ENCODE peak calls at places on chromosomes 12 and 14, in six cellular contexts. U is neural crest cell, H is cardiac fibroblast, B is GM20000, E is colonic mucosa, J is WERI-Rb-1. W is an unnamed sample.

GRCh38 chr14:89908712-89909450 is 45.6 kb downstream of the EFCAB11 start:
- DNase-seq in U (no peak), H (no peak), E (no peak), J (no peak), B (no peak), W (no peak)

GRCh38 chr12:27828196-27828595 is 48.2 kb upstream of the MANSC4 start:
- DNase-seq in E (no peak), U (no peak), B (no peak), H (peak), J (no peak), W (no peak)

GRCh38 chr14:105853907-105854599 is 327.7 kb downstream of the TMEM121 start:
- DNase-seq in U (no peak), H (no peak), E (peak), B (no peak), J (no peak), W (no peak)

GRCh38 chr12:97984951-97985350 is 522.3 kb downstream of the RMST start:
- DNase-seq in U (no peak), H (no peak), E (no peak), J (no peak), B (no peak), W (no peak)

GRCh38 chr12:112190626-112191025 is 65.3 kb downstream of the TRAFD1 start:
- DNase-seq in J (no peak), U (no peak), E (peak), B (no peak), H (no peak), W (no peak)

GRCh38 chr14:101862177-101862576 is 100.7 kb downstream of the PPP2R5C start:
- DNase-seq in H (peak), E (no peak), J (no peak), U (no peak), B (no peak), W (no peak)

GRCh38 chr12:94644622-94645021 is 5.7 kb downstream of the TMCC3 start:
- DNase-seq in U (no peak), J (no peak), E (no peak), B (no peak), H (peak), W (no peak)

GRCh38 chr14:22814945-22815713 is at the start of gene SLC7A7:
- DNase-seq in B (no peak), E (peak), J (no peak), U (no peak), H (peak), W (peak)

GRCh38 chr12:15152456-15152855 is 68.8 kb downstream of the RERG start:
- DNase-seq in H (peak), B (no peak), J (no peak), U (no peak), E (no peak), W (no peak)

GRCh38 chr14:31435276-31435675 is 14.9 kb upstream of the HEATR5A start:
- DNase-seq in J (no peak), H (peak), E (no peak), B (no peak), U (no peak), W (no peak)

GRCh38 chr14:92651793-92652382 is 96.5 kb downstream of the LGMN start:
- DNase-seq in U (no peak), J (no peak), B (peak), H (no peak), E (peak), W (no peak)

GRCh38 chr12:104680070-104680469 is 223.3 kb downstream of the CHST11 start:
- DNase-seq in B (peak), J (peak), U (no peak), E (no peak), H (peak), W (no peak)

GRCh38 chr12:8699714-8700113 is 1.9 kb downstream of the RIMKLB start:
- DNase-seq in J (peak), B (no peak), H (no peak), E (no peak), U (no peak), W (no peak)

GRCh38 chr14:92997343-92998061 is 74.6 kb downstream of the CHGA start:
- DNase-seq in H (no peak), U (no peak), B (no peak), J (no peak), E (no peak), W (no peak)

GRCh38 chr14:37977481-37977880 is 230.2 kb upstream of the SSTR1 start:
- DNase-seq in J (no peak), H (no peak), U (no peak), E (no peak), B (no peak), W (no peak)

GRCh38 chr12:102314821-102315220 is 117.2 kb upstream of the PMCH start:
- DNase-seq in B (no peak), J (no peak), H (no peak), U (no peak), E (no peak), W (no peak)

GRCh38 chr12:2641209-2641608 is 153.6 kb upstream of the FKBP4 start:
- DNase-seq in H (peak), E (no peak), U (peak), J (peak), B (no peak), W (peak)

GRCh38 chr14:50007123-50007903 is 109.1 kb downstream of the VCPKMT start:
- DNase-seq in B (no peak), J (no peak), H (no peak), E (peak), U (no peak), W (no peak)

GRCh38 chr12:2395352-2395977 is 342.7 kb downstream of the CACNA1C start:
- DNase-seq in B (peak), H (peak), E (peak), U (peak), J (peak), W (peak)

GRCh38 chr12:65689508-65689907 is 134.8 kb upstream of the HMGA2 start:
- DNase-seq in J (no peak), E (no peak), U (no peak), H (no peak), B (no peak), W (no peak)

GRCh38 chr14:56580317-56580711 is 716 bp downstream of the TMEM260 start:
- DNase-seq in H (no peak), J (no peak), E (no peak), B (no peak), U (no peak), W (no peak)

GRCh38 chr14:79540394-79540793 is 670.9 kb downstream of the DIO2 start:
- DNase-seq in E (no peak), J (no peak), U (no peak), B (no peak), H (no peak), W (no peak)

GRCh38 chr14:97604731-97605130 is 807.5 kb downstream of the VRK1 start:
- DNase-seq in E (no peak), B (no peak), U (no peak), H (no peak), J (no peak), W (no peak)

GRCh38 chr12:92107621-92108131 is 38.0 kb downstream of the BTG1 start:
- DNase-seq in J (peak), H (no peak), B (no peak), U (peak), E (no peak), W (peak)

GRCh38 chr14:95389471-95390011 is 69.8 kb upstream of the CLMN start:
- DNase-seq in E (no peak), J (no peak), B (no peak), U (no peak), H (peak), W (no peak)

GRCh38 chr14:51495319-51495718 is 156.4 kb upstream of the FRMD6 start:
- DNase-seq in H (peak), B (no peak), J (no peak), E (no peak), U (no peak), W (no peak)

GRCh38 chr12:94553130-94553519 is 93.5 kb upstream of the CEP83 start:
- DNase-seq in H (peak), J (no peak), E (no peak), U (no peak), B (no peak), W (no peak)

GRCh38 chr14:36582011-36582873 is at the start of gene NKX2-8:
- DNase-seq in J (no peak), U (no peak), B (peak), H (no peak), E (no peak), W (peak)

GRCh38 chr14:71536927-71537772 is 395.1 kb upstream of the RGS6 start:
- DNase-seq in U (no peak), B (no peak), J (no peak), H (no peak), E (no peak), W (no peak)

DNA sequence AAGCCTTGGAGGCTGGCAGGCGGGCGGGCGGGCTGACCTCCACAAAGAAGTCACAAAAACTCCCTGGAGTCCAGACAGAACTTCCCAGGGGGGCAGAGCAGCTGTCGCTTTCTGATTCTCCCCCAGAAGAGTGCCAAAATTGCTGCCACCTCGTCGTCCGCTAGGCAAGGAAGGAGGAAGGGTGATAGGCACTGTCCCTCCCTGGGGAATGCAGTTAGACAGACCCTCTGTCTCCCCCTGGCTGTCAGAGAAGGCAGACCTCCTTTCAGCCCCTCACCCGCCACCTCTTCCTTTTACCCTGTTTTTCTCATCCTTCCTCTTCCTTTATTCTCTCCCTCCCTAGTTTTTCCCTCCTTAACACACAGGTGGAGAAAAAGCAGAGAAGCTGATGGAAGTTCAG is 18.7 kb downstream of the GRIN2B start:
- DNase-seq in H (no peak), B (no peak), J (peak), E (no peak), U (no peak), W (peak)
- TF ChIP-seq CTCF in H (no peak), B (peak), J (peak), E (no peak), U (peak), W (peak)

GRCh38 chr12:47214771-47215170 is 135.0 kb upstream of the AMIGO2 start:
- DNase-seq in J (no peak), H (no peak), B (no peak), E (no peak), U (no peak), W (no peak)
- TF ChIP-seq CTCF in J (no peak), H (no peak), B (no peak), E (no peak), U (no peak), W (no peak)

GRCh38 chr12:47610847-47611246 is 95.0 kb downstream of the RPAP3 start:
- DNase-seq in E (no peak), B (no peak), J (no peak), H (no peak), U (no peak), W (no peak)
- TF ChIP-seq CTCF in E (no peak), B (no peak), J (no peak), H (no peak), U (no peak), W (no peak)

DNA sequence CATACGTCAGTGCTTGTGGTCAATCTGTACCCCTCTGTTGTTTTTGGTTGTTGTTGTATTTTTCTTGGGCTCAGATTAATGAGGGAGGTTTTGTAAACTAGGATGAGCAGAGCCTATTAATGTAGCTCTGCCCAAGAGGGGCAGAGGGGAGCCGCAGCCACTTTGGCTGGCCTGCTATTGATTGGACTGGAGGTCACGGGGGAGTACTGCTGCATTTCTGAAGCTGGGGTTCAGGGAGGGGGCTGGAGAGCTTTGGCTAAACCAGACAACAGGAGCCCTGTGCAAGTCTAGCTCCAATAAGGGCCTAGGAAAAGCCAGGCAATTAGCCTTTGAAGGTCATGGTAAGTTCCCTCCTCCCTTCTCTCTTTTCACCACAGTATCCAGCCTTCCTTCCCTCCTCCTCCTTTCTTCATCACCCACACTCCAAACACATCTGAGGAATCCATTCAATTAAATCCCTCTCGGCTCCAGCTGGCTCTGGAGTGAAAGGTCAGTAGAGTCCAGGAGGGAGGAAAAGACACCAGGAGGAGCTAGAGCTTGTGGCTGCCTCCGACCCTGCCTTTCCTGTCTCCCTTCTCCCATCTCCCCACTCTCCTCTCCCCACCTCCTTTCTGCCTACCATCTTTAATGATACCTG is 344.2 kb upstream of the LMO3 start:
- DNase-seq in E (no peak), B (no peak), J (peak), U (no peak), H (no peak), W (peak)
- TF ChIP-seq CTCF in E (no peak), B (no peak), J (peak), U (no peak), H (no peak), W (no peak)

GRCh38 chr12:64181504-64182291 is 40.4 kb downstream of the KICS2 start:
- DNase-seq in B (no peak), U (peak), E (peak), H (peak), J (peak), W (no peak)
- TF ChIP-seq CTCF in B (no peak), U (peak), E (peak), H (peak), J (peak), W (no peak)

DNA sequence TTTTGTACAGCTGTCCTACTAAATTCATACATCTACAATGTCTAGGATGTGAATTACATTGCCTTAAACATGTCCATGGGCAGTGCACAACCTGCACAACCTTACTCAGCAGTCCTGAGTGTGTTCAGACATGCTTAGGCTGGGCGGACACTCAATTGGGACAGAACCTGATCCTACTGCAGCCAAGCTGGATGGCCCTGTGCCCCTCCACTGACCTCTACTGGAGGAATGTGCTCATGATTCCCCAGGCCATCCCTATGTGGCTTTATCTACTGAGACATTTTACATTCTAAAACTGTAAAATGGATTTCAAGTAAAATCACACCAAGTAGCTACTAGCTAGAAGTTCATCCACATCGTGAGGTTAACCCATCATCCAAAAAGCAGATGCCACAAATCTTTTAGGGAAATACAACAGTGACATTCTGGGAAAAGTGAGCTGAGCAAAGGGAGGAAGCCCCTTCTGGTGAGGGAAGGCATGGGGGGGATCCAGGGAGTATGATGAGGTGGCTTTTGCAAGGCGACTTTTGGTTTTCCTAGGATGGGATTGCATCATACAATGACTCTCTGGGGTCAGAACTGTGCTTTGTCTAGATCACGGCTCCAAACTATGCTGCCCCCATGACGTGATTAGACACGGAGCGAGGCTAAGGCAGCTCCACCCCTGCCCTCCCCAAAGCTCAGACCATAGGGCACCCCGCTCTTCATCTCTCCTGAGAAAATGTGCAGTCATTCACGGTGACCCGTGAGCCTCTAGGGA is 911.7 kb upstream of the TMEM132C start:
- DNase-seq in J (peak), B (no peak), U (no peak), H (peak), E (no peak), W (no peak)
- TF ChIP-seq CTCF in J (peak), B (no peak), U (peak), H (peak), E (no peak), W (no peak)

W was measured in glutamatergic neuron.